ENCODE peak calls at places on chromosomes 2 and 18, in ten cellular contexts. Y is GM20000, Z is hypothalamus, N is NAMALWA, F is lower leg skin, B is activated gamma-delta T cell treated with Interleukin-2 at 50 U/mL for 16 hours, W is mesenteric fat pad, C is mucosa of descending colon, X is NCI-H187, P is left colon. R is an unnamed sample.

GRCh38 chr2:152452256-152452973 is 117.4 kb downstream of the FMNL2 start:
- DNase-seq in W (no peak), P (no peak), Y (no peak), X (no peak), Z (no peak), F (no peak), B (no peak), N (no peak), C (no peak), R (no peak)

GRCh38 chr2:45009303-45009927 is at the start of gene SIX2:
- DNase-seq in P (peak; percentile 73), Y (peak; percentile 72), Z (no peak), N (no peak), F (peak; percentile 91), W (no peak), B (no peak), X (peak; percentile 98), C (peak; percentile 80), R (no peak)

GRCh38 chr2:197307933-197308521 is 2.6 kb downstream of the ANKRD44 start:
- DNase-seq in Z (no peak), N (peak; percentile 44), F (no peak), W (no peak), X (no peak), Y (peak; percentile 69), P (no peak), B (no peak), C (peak; percentile 46), R (no peak)

GRCh38 chr2:182821172-182821571 is 45.3 kb downstream of the FRZB start:
- DNase-seq in F (no peak), P (no peak), C (no peak), Y (no peak), X (no peak), N (no peak), Z (no peak), W (no peak), B (no peak), R (no peak)

GRCh38 chr2:66596229-66596628 is 161.3 kb downstream of the MEIS1 start:
- DNase-seq in Z (no peak), C (no peak), F (no peak), Y (no peak), X (no peak), P (no peak), B (no peak), N (no peak), W (no peak), R (no peak)

GRCh38 chr2:109129356-109129920 is 433 bp downstream of the SH3RF3 start:
- DNase-seq in Z (no peak), C (no peak), P (peak; percentile 31), N (no peak), F (no peak), B (no peak), Y (peak; percentile 49), X (no peak), W (no peak), R (no peak)

GRCh38 chr2:101984656-101985055 is 7.1 kb upstream of the IL1R2 start:
- DNase-seq in N (no peak), B (no peak), W (no peak), P (no peak), F (no peak), X (no peak), Z (no peak), Y (no peak), C (no peak), R (no peak)

GRCh38 chr2:153519260-153519875 is 40.8 kb upstream of the RPRM start:
- DNase-seq in P (peak; percentile 74), Z (no peak), C (no peak), W (no peak), X (peak; percentile 1), F (peak; percentile 47), Y (peak; percentile 38), N (peak; percentile 72), B (peak; percentile 40), R (peak; percentile 37)

GRCh38 chr2:100394111-100394641 is 23.3 kb downstream of the CHST10 start:
- DNase-seq in W (peak; percentile 62), X (no peak), P (no peak), N (peak; percentile 76), B (no peak), F (no peak), Z (no peak), Y (peak; percentile 68), C (no peak), R (no peak)

GRCh38 chr18:78875268-78875997 is 104.2 kb upstream of the SALL3 start:
- DNase-seq in F (no peak), Y (peak; percentile 63), W (no peak), P (peak; percentile 34), X (no peak), C (no peak), B (no peak), Z (no peak), N (peak; percentile 58), R (no peak)

GRCh38 chr2:26770986-26771586 is 7.0 kb downstream of the SLC35F6 start:
- DNase-seq in X (no peak), Z (peak; percentile 66), F (peak; percentile 93), B (no peak), N (peak; percentile 53), Y (no peak), P (peak; percentile 58), C (peak; percentile 56), W (no peak), R (peak; percentile 49)

GRCh38 chr18:22930089-22930713 is 2.9 kb upstream of the RBBP8 start:
- DNase-seq in P (peak; percentile 91), Y (peak; percentile 68), Z (peak; percentile 2), C (no peak), W (no peak), F (peak; percentile 74), X (peak; percentile 22), B (peak; percentile 80), N (peak; percentile 88), R (peak; percentile 61)

GRCh38 chr2:116180072-116180471 is 1634.4 kb upstream of the DDX18 start:
- DNase-seq in F (no peak), X (no peak), W (no peak), P (no peak), N (no peak), Y (no peak), C (no peak), B (no peak), Z (no peak), R (no peak)

GRCh38 chr2:185147361-185147760 is 549.0 kb downstream of the ZNF804A start:
- DNase-seq in N (no peak), W (no peak), B (no peak), X (no peak), C (no peak), P (no peak), F (no peak), Z (no peak), Y (no peak), R (no peak)

GRCh38 chr2:160836755-160837154 is 323.5 kb upstream of the TANK start:
- DNase-seq in W (no peak), F (no peak), C (no peak), Y (no peak), Z (no peak), X (no peak), B (no peak), P (no peak), N (no peak), R (no peak)

GRCh38 chr18:69889009-69889408 is 58.7 kb downstream of the CD226 start:
- DNase-seq in Y (peak; percentile 28), Z (no peak), F (no peak), B (no peak), W (no peak), P (no peak), N (no peak), C (no peak), X (no peak), R (no peak)

GRCh38 chr2:39433586-39434195 is 3.4 kb downstream of the MAP4K3 start:
- DNase-seq in C (no peak), Y (no peak), F (no peak), N (no peak), B (no peak), X (no peak), Z (no peak), W (no peak), P (no peak), R (no peak)

GRCh38 chr2:196251132-196251531 is 79.8 kb upstream of the STK17B start:
- DNase-seq in Z (no peak), W (no peak), X (no peak), Y (no peak), F (no peak), N (no peak), C (no peak), B (no peak), P (no peak), R (no peak)

R was measured in anterior cingulate cortex.